ENCODE peak calls at places on chromosomes 4 and X, in four cellular contexts. One of them, this sample, is unnamed. For H3K4me1 and H3K36me3, the result is how much of the 10 kb centered on the place peaks cover.

GRCh38 chrX:30190426-30190825 is 24.9 kb upstream of the MAGEB2 start:
- DNase-seq in SJSA1: no peak
- DNase-seq in lower lobe of right lung: no peak
- DNase-seq in fibroblast of lung: no peak
- DNase-seq in this sample: no peak

GRCh38 chr4:914531-914930 is 17.6 kb downstream of the GAK start:
- DNase-seq in lower lobe of right lung: peak
- DNase-seq in SJSA1: no peak
- DNase-seq in fibroblast of lung: no peak
- DNase-seq in this sample: no peak

GRCh38 chrX:25524150-25524549 is 508.4 kb upstream of the ARX start:
- DNase-seq in SJSA1: no peak
- DNase-seq in fibroblast of lung: no peak
- DNase-seq in lower lobe of right lung: no peak
- DNase-seq in this sample: no peak

GRCh38 chrX:154489182-154489581 is 1.2 kb downstream of the SLC10A3 start:
- DNase-seq in SJSA1: no peak
- DNase-seq in fibroblast of lung: no peak
- DNase-seq in lower lobe of right lung: no peak
- DNase-seq in this sample: no peak

GRCh38 chr4:55951191-55951922 is 2.6 kb downstream of the CEP135 start:
- DNase-seq in fibroblast of lung: no peak
- DNase-seq in lower lobe of right lung: no peak
- DNase-seq in SJSA1: no peak
- DNase-seq in this sample: no peak

GRCh38 chrX:22373766-22374165 is 101.1 kb downstream of the CBLL2 start:
- DNase-seq in lower lobe of right lung: no peak
- DNase-seq in SJSA1: no peak
- DNase-seq in fibroblast of lung: no peak
- DNase-seq in this sample: no peak

GRCh38 chr4:36394352-36394903 is 113.0 kb downstream of the DTHD1 start:
- DNase-seq in SJSA1: no peak
- DNase-seq in fibroblast of lung: no peak
- DNase-seq in lower lobe of right lung: no peak
- DNase-seq in this sample: no peak

GRCh38 chrX:51614353-51614752 is 4.4 kb downstream of the CENPVL3 start:
- DNase-seq in fibroblast of lung: peak
- DNase-seq in SJSA1: peak
- DNase-seq in lower lobe of right lung: no peak
- DNase-seq in this sample: peak

GRCh38 chr4:101471201-101471600 is 123.9 kb upstream of the PPP3CA start:
- DNase-seq in lower lobe of right lung: no peak
- DNase-seq in fibroblast of lung: peak
- DNase-seq in SJSA1: no peak
- DNase-seq in this sample: no peak

GRCh38 chr4:182143822-182144620 is 99.2 kb upstream of the TENM3 start:
- DNase-seq in fibroblast of lung: peak
- DNase-seq in SJSA1: peak
- DNase-seq in lower lobe of right lung: no peak
- DNase-seq in this sample: peak

GRCh38 chr4:21697583-21697982 is 251.0 kb downstream of the KCNIP4 start:
- DNase-seq in fibroblast of lung: peak
- DNase-seq in lower lobe of right lung: peak
- DNase-seq in SJSA1: no peak
- DNase-seq in this sample: no peak

GRCh38 chrX:113275769-113276168 is 435.1 kb upstream of the AMOT start:
- DNase-seq in SJSA1: no peak
- DNase-seq in fibroblast of lung: no peak
- DNase-seq in lower lobe of right lung: no peak
- DNase-seq in this sample: no peak

GRCh38 chr4:7325541-7325940 is 109.2 kb downstream of the PSAPL1 start:
- DNase-seq in SJSA1: no peak
- DNase-seq in lower lobe of right lung: peak
- DNase-seq in fibroblast of lung: no peak
- DNase-seq in this sample: no peak

GRCh38 chr4:95267081-95267480 is 281.7 kb downstream of the UNC5C start:
- DNase-seq in fibroblast of lung: peak
- DNase-seq in SJSA1: peak
- DNase-seq in lower lobe of right lung: no peak
- DNase-seq in this sample: no peak

GRCh38 chr4:48954314-48954713 is 31.8 kb upstream of the CWH43 start:
- DNase-seq in fibroblast of lung: peak
- DNase-seq in SJSA1: no peak
- DNase-seq in lower lobe of right lung: no peak
- DNase-seq in this sample: no peak

GRCh38 chr4:18319456-18319855 is 297.9 kb upstream of the LCORL start:
- DNase-seq in fibroblast of lung: no peak
- DNase-seq in lower lobe of right lung: no peak
- DNase-seq in SJSA1: no peak
- DNase-seq in this sample: no peak

GRCh38 chr4:2092653-2093000 is 33.5 kb downstream of the NAT8L start:
- DNase-seq in lower lobe of right lung: no peak
- DNase-seq in fibroblast of lung: no peak
- DNase-seq in SJSA1: no peak
- DNase-seq in this sample: no peak

GRCh38 chr4:60216752-60217151 is 983.4 kb upstream of the ADGRL3 start:
- DNase-seq in SJSA1: no peak
- DNase-seq in lower lobe of right lung: no peak
- DNase-seq in fibroblast of lung: peak
- DNase-seq in this sample: no peak

GRCh38 chr4:158903472-158904043 is 134.7 kb downstream of the FNIP2 start:
- DNase-seq in SJSA1: no peak
- DNase-seq in lower lobe of right lung: no peak
- DNase-seq in fibroblast of lung: no peak
- DNase-seq in this sample: no peak
- H3K4me1 ChIP-seq in SJSA1: under half
- H3K4me1 ChIP-seq in lower lobe of right lung: under half
- H3K4me1 ChIP-seq in fibroblast of lung: under half
- H3K4me1 ChIP-seq in this sample: under half

GRCh38 chr4:184473515-184474260 is 662 bp downstream of the IRF2 start:
- DNase-seq in fibroblast of lung: peak
- DNase-seq in SJSA1: no peak
- DNase-seq in lower lobe of right lung: peak
- DNase-seq in this sample: peak
- H3K4me3 ChIP-seq in fibroblast of lung: peak
- H3K4me3 ChIP-seq in SJSA1: peak
- H3K4me3 ChIP-seq in lower lobe of right lung: peak
- H3K4me3 ChIP-seq in this sample: peak

GRCh38 chrX:10090319-10090718 is 66.5 kb upstream of the CLCN4 start:
- DNase-seq in lower lobe of right lung: no peak
- DNase-seq in SJSA1: peak
- DNase-seq in fibroblast of lung: peak
- DNase-seq in this sample: no peak
- H3K36me3 ChIP-seq in lower lobe of right lung: under half
- H3K36me3 ChIP-seq in SJSA1: under half
- H3K36me3 ChIP-seq in fibroblast of lung: under half
- H3K36me3 ChIP-seq in this sample: under half

GRCh38 chr4:78654809-78655208 is 103.2 kb downstream of the ANXA3 start:
- DNase-seq in lower lobe of right lung: no peak
- DNase-seq in fibroblast of lung: peak
- DNase-seq in SJSA1: no peak
- DNase-seq in this sample: no peak

GRCh38 chr4:78659665-78660064 is 108.1 kb downstream of the ANXA3 start:
- DNase-seq in lower lobe of right lung: no peak
- DNase-seq in fibroblast of lung: no peak
- DNase-seq in SJSA1: no peak
- DNase-seq in this sample: no peak

GRCh38 chr4:78659264-78659663 is 107.7 kb downstream of the ANXA3 start:
- DNase-seq in SJSA1: no peak
- DNase-seq in fibroblast of lung: peak
- DNase-seq in lower lobe of right lung: no peak
- DNase-seq in this sample: no peak

GRCh38 chr4:78653655-78654054 is 102.1 kb downstream of the ANXA3 start:
- DNase-seq in lower lobe of right lung: no peak
- DNase-seq in fibroblast of lung: peak
- DNase-seq in SJSA1: no peak
- DNase-seq in this sample: no peak

GRCh38 chr4:78656968-78657445 is 105.4 kb downstream of the ANXA3 start:
- DNase-seq in SJSA1: no peak
- DNase-seq in lower lobe of right lung: no peak
- DNase-seq in fibroblast of lung: peak
- DNase-seq in this sample: no peak
- H3K4me1 ChIP-seq in SJSA1: half or more
- H3K4me1 ChIP-seq in lower lobe of right lung: half or more
- H3K4me1 ChIP-seq in fibroblast of lung: under half
- H3K4me1 ChIP-seq in this sample: under half

GRCh38 chrX:153343674-153344073 is 9.7 kb downstream of the ZNF275 start:
- DNase-seq in fibroblast of lung: no peak
- DNase-seq in lower lobe of right lung: no peak
- DNase-seq in SJSA1: no peak
- DNase-seq in this sample: no peak
- H3K4me3 ChIP-seq in fibroblast of lung: no peak
- H3K4me3 ChIP-seq in lower lobe of right lung: no peak
- H3K4me3 ChIP-seq in SJSA1: no peak
- H3K4me3 ChIP-seq in this sample: no peak

This sample was measured in HAP-1.